ENCODE peak calls at places on chromosomes 13 and 19, in five cellular contexts. One of them, this sample, is unnamed.

GRCh38 chr13:20359335-20359734 is 127.2 kb upstream of the GJB6 start:
- DNase-seq in left ventricle myocardium inferior: no peak
- DNase-seq in hepatocyte: no peak
- DNase-seq in cardiac muscle cell: no peak
- DNase-seq in stomach: no peak
- DNase-seq in this sample: no peak

GRCh38 chr19:11496391-11497163 is 9.1 kb downstream of the ZNF653 start:
- DNase-seq in left ventricle myocardium inferior: peak; percentile 64
- DNase-seq in hepatocyte: peak; percentile 72
- DNase-seq in cardiac muscle cell: peak; percentile 73
- DNase-seq in stomach: peak; percentile 76
- DNase-seq in this sample: peak; percentile 69

GRCh38 chr13:78608254-78608704 is 4.9 kb upstream of the POU4F1 start:
- DNase-seq in left ventricle myocardium inferior: no peak
- DNase-seq in hepatocyte: no peak
- DNase-seq in cardiac muscle cell: no peak
- DNase-seq in stomach: no peak
- DNase-seq in this sample: no peak

GRCh38 chr19:986083-986482 is 1.9 kb downstream of the WDR18 start:
- DNase-seq in left ventricle myocardium inferior: no peak
- DNase-seq in hepatocyte: no peak
- DNase-seq in cardiac muscle cell: no peak
- DNase-seq in stomach: no peak
- DNase-seq in this sample: no peak

GRCh38 chr13:60754211-60754610 is 357.2 kb downstream of the TDRD3 start:
- DNase-seq in left ventricle myocardium inferior: no peak
- DNase-seq in hepatocyte: no peak
- DNase-seq in cardiac muscle cell: no peak
- DNase-seq in stomach: no peak
- DNase-seq in this sample: no peak

GRCh38 chr19:48836089-48837017 is at the start of gene HSD17B14:
- DNase-seq in left ventricle myocardium inferior: no peak
- DNase-seq in hepatocyte: peak; percentile 78
- DNase-seq in cardiac muscle cell: peak; percentile 66
- DNase-seq in stomach: no peak
- DNase-seq in this sample: no peak

GRCh38 chr13:97574926-97575325 is 141.0 kb downstream of the RAP2A start:
- DNase-seq in left ventricle myocardium inferior: peak; percentile 21
- DNase-seq in hepatocyte: peak; percentile 33
- DNase-seq in cardiac muscle cell: peak; percentile 43
- DNase-seq in stomach: no peak
- DNase-seq in this sample: peak; percentile 32

GRCh38 chr19:30046522-30046921 is 104.5 kb downstream of the URI1 start:
- DNase-seq in left ventricle myocardium inferior: no peak
- DNase-seq in hepatocyte: no peak
- DNase-seq in cardiac muscle cell: no peak
- DNase-seq in stomach: no peak
- DNase-seq in this sample: no peak

GRCh38 chr13:35810286-35810685 is 320.9 kb downstream of the DCLK1 start:
- DNase-seq in left ventricle myocardium inferior: no peak
- DNase-seq in hepatocyte: no peak
- DNase-seq in cardiac muscle cell: no peak
- DNase-seq in stomach: no peak
- DNase-seq in this sample: no peak

GRCh38 chr19:39169143-39169810 is 27.5 kb upstream of the NCCRP1 start:
- DNase-seq in left ventricle myocardium inferior: no peak
- DNase-seq in hepatocyte: no peak
- DNase-seq in cardiac muscle cell: no peak
- DNase-seq in stomach: no peak
- DNase-seq in this sample: no peak

GRCh38 chr13:106129273-106129672 is 406.2 kb downstream of the EFNB2 start:
- DNase-seq in left ventricle myocardium inferior: no peak
- DNase-seq in hepatocyte: no peak
- DNase-seq in cardiac muscle cell: no peak
- DNase-seq in stomach: no peak
- DNase-seq in this sample: no peak

GRCh38 chr13:104416973-104417372 is 1350.8 kb upstream of the SLC10A2 start:
- DNase-seq in left ventricle myocardium inferior: no peak
- DNase-seq in hepatocyte: no peak
- DNase-seq in cardiac muscle cell: no peak
- DNase-seq in stomach: no peak
- DNase-seq in this sample: no peak

GRCh38 chr19:45676851-45677263 is 8.8 kb downstream of the GIPR start:
- DNase-seq in left ventricle myocardium inferior: no peak
- DNase-seq in hepatocyte: peak; percentile 49
- DNase-seq in cardiac muscle cell: no peak
- DNase-seq in stomach: peak; percentile 49
- DNase-seq in this sample: peak; percentile 24

GRCh38 chr13:34587586-34587985 is 354.5 kb upstream of the NBEA start:
- DNase-seq in left ventricle myocardium inferior: no peak
- DNase-seq in hepatocyte: no peak
- DNase-seq in cardiac muscle cell: no peak
- DNase-seq in stomach: no peak
- DNase-seq in this sample: no peak

GRCh38 chr19:49057636-49058234 is at the start of gene CGB7:
- DNase-seq in left ventricle myocardium inferior: peak; percentile 78
- DNase-seq in hepatocyte: peak; percentile 78
- DNase-seq in cardiac muscle cell: peak; percentile 77
- DNase-seq in stomach: peak; percentile 81
- DNase-seq in this sample: peak; percentile 74

GRCh38 chr19:15113245-15114152 is 6.3 kb downstream of the SYDE1 start:
- DNase-seq in left ventricle myocardium inferior: no peak
- DNase-seq in hepatocyte: no peak
- DNase-seq in cardiac muscle cell: no peak
- DNase-seq in stomach: no peak
- DNase-seq in this sample: no peak

GRCh38 chr13:91698767-91699166 is 300.3 kb downstream of the GPC5 start:
- DNase-seq in left ventricle myocardium inferior: no peak
- DNase-seq in hepatocyte: no peak
- DNase-seq in cardiac muscle cell: no peak
- DNase-seq in stomach: no peak
- DNase-seq in this sample: no peak

GRCh38 chr19:12997225-12997966 is 2.1 kb downstream of the NFIX start:
- DNase-seq in left ventricle myocardium inferior: no peak
- DNase-seq in hepatocyte: no peak
- DNase-seq in cardiac muscle cell: no peak
- DNase-seq in stomach: no peak
- DNase-seq in this sample: no peak

GRCh38 chr19:53597023-53597422 is 34.8 kb upstream of the DPRX start:
- DNase-seq in left ventricle myocardium inferior: no peak
- DNase-seq in hepatocyte: no peak
- DNase-seq in cardiac muscle cell: no peak
- DNase-seq in stomach: no peak
- DNase-seq in this sample: no peak

GRCh38 chr19:53328967-53329366 is 4.6 kb upstream of the ZNF845 start:
- DNase-seq in left ventricle myocardium inferior: peak; percentile 70
- DNase-seq in hepatocyte: no peak
- DNase-seq in cardiac muscle cell: no peak
- DNase-seq in stomach: no peak
- DNase-seq in this sample: no peak

GRCh38 chr13:94305033-94305432 is 174.4 kb downstream of the DCT start:
- DNase-seq in left ventricle myocardium inferior: no peak
- DNase-seq in hepatocyte: no peak
- DNase-seq in cardiac muscle cell: no peak
- DNase-seq in stomach: no peak
- DNase-seq in this sample: no peak

GRCh38 chr19:27779953-27780352 is 1433.0 kb downstream of the UQCRFS1 start:
- DNase-seq in left ventricle myocardium inferior: no peak
- DNase-seq in hepatocyte: no peak
- DNase-seq in cardiac muscle cell: no peak
- DNase-seq in stomach: no peak
- DNase-seq in this sample: no peak

GRCh38 chr19:44741258-44741731 is 7.2 kb upstream of the BCL3 start:
- DNase-seq in left ventricle myocardium inferior: no peak
- DNase-seq in hepatocyte: no peak
- DNase-seq in cardiac muscle cell: no peak
- DNase-seq in stomach: no peak
- DNase-seq in this sample: no peak

GRCh38 chr19:46413262-46414031 is at the start of gene CCDC8:
- DNase-seq in left ventricle myocardium inferior: peak; percentile 89
- DNase-seq in hepatocyte: peak; percentile 97
- DNase-seq in cardiac muscle cell: peak; percentile 99
- DNase-seq in stomach: no peak
- DNase-seq in this sample: no peak

GRCh38 chr13:103540394-103540793 is 474.2 kb upstream of the SLC10A2 start:
- DNase-seq in left ventricle myocardium inferior: no peak
- DNase-seq in hepatocyte: no peak
- DNase-seq in cardiac muscle cell: no peak
- DNase-seq in stomach: no peak
- DNase-seq in this sample: no peak

GRCh38 chr19:19386373-19386869 is 19.1 kb upstream of the GATAD2A start:
- DNase-seq in left ventricle myocardium inferior: no peak
- DNase-seq in hepatocyte: no peak
- DNase-seq in cardiac muscle cell: no peak
- DNase-seq in stomach: no peak
- DNase-seq in this sample: no peak

GRCh38 chr13:111854403-111854802 is 212.5 kb upstream of the SOX1 start:
- DNase-seq in left ventricle myocardium inferior: no peak
- DNase-seq in hepatocyte: no peak
- DNase-seq in cardiac muscle cell: no peak
- DNase-seq in stomach: no peak
- DNase-seq in this sample: no peak

GRCh38 chr19:5908773-5909442 is 4.2 kb downstream of the VMAC start:
- DNase-seq in left ventricle myocardium inferior: no peak
- DNase-seq in hepatocyte: no peak
- DNase-seq in cardiac muscle cell: no peak
- DNase-seq in stomach: no peak
- DNase-seq in this sample: no peak

GRCh38 chr19:11242864-11243797 is 3.7 kb downstream of the ANGPTL8 start:
- DNase-seq in left ventricle myocardium inferior: peak; percentile 94
- DNase-seq in hepatocyte: peak; percentile 87
- DNase-seq in cardiac muscle cell: peak; percentile 90
- DNase-seq in stomach: peak; percentile 96
- DNase-seq in this sample: peak; percentile 86

GRCh38 chr19:45245334-45245787 is at the start of gene EXOC3L2:
- DNase-seq in left ventricle myocardium inferior: peak; percentile 42
- DNase-seq in hepatocyte: no peak
- DNase-seq in cardiac muscle cell: no peak
- DNase-seq in stomach: no peak
- DNase-seq in this sample: no peak

GRCh38 chr13:43196750-43197149 is 173.4 kb downstream of the DNAJC15 start:
- DNase-seq in left ventricle myocardium inferior: no peak
- DNase-seq in hepatocyte: no peak
- DNase-seq in cardiac muscle cell: no peak
- DNase-seq in stomach: no peak
- DNase-seq in this sample: no peak

DNA sequence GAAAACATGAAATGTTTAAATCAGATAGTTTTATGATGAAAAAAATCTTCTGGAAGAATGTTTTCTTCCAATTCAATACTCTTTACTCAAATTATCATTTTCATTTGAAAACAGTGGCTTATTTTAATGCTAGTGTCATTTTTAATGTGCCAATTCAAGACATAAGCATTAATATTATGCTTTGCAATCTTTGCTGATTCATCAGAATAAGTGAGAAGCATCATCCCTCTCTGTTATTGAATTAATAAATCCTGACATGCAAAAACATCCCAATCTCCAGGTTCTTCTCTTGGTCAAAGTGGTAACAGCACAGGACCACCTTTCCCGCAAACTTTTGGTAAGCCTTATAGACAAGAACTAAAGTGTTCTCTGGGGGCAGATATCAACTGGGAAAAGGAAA is 3.8 kb downstream of the INTS6 start:
- DNase-seq in left ventricle myocardium inferior: no peak
- DNase-seq in hepatocyte: no peak
- DNase-seq in cardiac muscle cell: no peak
- DNase-seq in stomach: no peak
- DNase-seq in this sample: no peak
- H3K27ac ChIP-seq in left ventricle myocardium inferior: no peak overlapping the region
- H3K27ac ChIP-seq in hepatocyte: no peak overlapping the region
- H3K27ac ChIP-seq in cardiac muscle cell: no peak overlapping the region
- H3K27ac ChIP-seq in stomach: no peak overlapping the region
- H3K27ac ChIP-seq in this sample: no peak overlapping the region

GRCh38 chr13:77532983-77533382 is 2.5 kb upstream of the SCEL start:
- DNase-seq in left ventricle myocardium inferior: no peak
- DNase-seq in hepatocyte: no peak
- DNase-seq in cardiac muscle cell: no peak
- DNase-seq in stomach: no peak
- DNase-seq in this sample: no peak
- H3K27ac ChIP-seq in left ventricle myocardium inferior: no peak overlapping the region
- H3K27ac ChIP-seq in hepatocyte: no peak overlapping the region
- H3K27ac ChIP-seq in cardiac muscle cell: no peak overlapping the region
- H3K27ac ChIP-seq in stomach: no peak overlapping the region
- H3K27ac ChIP-seq in this sample: no peak overlapping the region

GRCh38 chr13:110618167-110618566 is 2.8 kb downstream of the NAXD start:
- DNase-seq in left ventricle myocardium inferior: no peak
- DNase-seq in hepatocyte: no peak
- DNase-seq in cardiac muscle cell: no peak
- DNase-seq in stomach: no peak
- DNase-seq in this sample: no peak
- H3K27ac ChIP-seq in left ventricle myocardium inferior: peak overlapping the region; percentile 97
- H3K27ac ChIP-seq in hepatocyte: peak overlapping the region; percentile 94
- H3K27ac ChIP-seq in cardiac muscle cell: no peak overlapping the region
- H3K27ac ChIP-seq in stomach: peak overlapping the region; percentile 97
- H3K27ac ChIP-seq in this sample: no peak overlapping the region

GRCh38 chr19:41352279-41352608 is 1.5 kb downstream of the TGFB1 start:
- DNase-seq in left ventricle myocardium inferior: no peak
- DNase-seq in hepatocyte: no peak
- DNase-seq in cardiac muscle cell: no peak
- DNase-seq in stomach: no peak
- DNase-seq in this sample: no peak
- H3K27ac ChIP-seq in left ventricle myocardium inferior: peak overlapping the region; percentile 94
- H3K27ac ChIP-seq in hepatocyte: peak overlapping the region; percentile 65
- H3K27ac ChIP-seq in cardiac muscle cell: no peak overlapping the region
- H3K27ac ChIP-seq in stomach: peak overlapping the region; percentile 90
- H3K27ac ChIP-seq in this sample: peak overlapping the region; percentile 39

This sample was measured in small intestine.